ENCODE peak calls at places on chromosomes 1 and 21, in five cellular contexts. One of them, this sample, is unnamed. For H3K4me1, the result is how much of the 10 kb centered on the place peaks cover.

GRCh38 chr1:20400341-20401177 is 85.5 kb downstream of the CAMK2N1 start:
- DNase-seq in heart left ventricle: no peak
- DNase-seq in cardiac muscle cell: no peak
- DNase-seq in fibroblast of lung: peak
- DNase-seq in left ventricle myocardium inferior: no peak
- DNase-seq in this sample: no peak

GRCh38 chr1:224852901-224853568 is 76.4 kb upstream of the DNAH14 start:
- DNase-seq in cardiac muscle cell: peak
- DNase-seq in left ventricle myocardium inferior: no peak
- DNase-seq in fibroblast of lung: peak
- DNase-seq in heart left ventricle: no peak
- DNase-seq in this sample: no peak

GRCh38 chr1:15835205-15835740 is 12.2 kb upstream of the SPEN start:
- DNase-seq in fibroblast of lung: no peak
- DNase-seq in heart left ventricle: no peak
- DNase-seq in cardiac muscle cell: no peak
- DNase-seq in left ventricle myocardium inferior: no peak
- DNase-seq in this sample: no peak

GRCh38 chr1:63112155-63112914 is 210.0 kb upstream of the FOXD3 start:
- DNase-seq in fibroblast of lung: peak
- DNase-seq in heart left ventricle: no peak
- DNase-seq in cardiac muscle cell: no peak
- DNase-seq in left ventricle myocardium inferior: no peak
- DNase-seq in this sample: no peak

GRCh38 chr1:180912801-180913616 is at the start of gene KIAA1614:
- DNase-seq in heart left ventricle: peak
- DNase-seq in left ventricle myocardium inferior: peak
- DNase-seq in cardiac muscle cell: peak
- DNase-seq in fibroblast of lung: peak
- DNase-seq in this sample: peak

GRCh38 chr1:16405441-16405840 is 31.8 kb downstream of the SPATA21 start:
- DNase-seq in fibroblast of lung: no peak
- DNase-seq in cardiac muscle cell: no peak
- DNase-seq in heart left ventricle: no peak
- DNase-seq in left ventricle myocardium inferior: no peak
- DNase-seq in this sample: no peak

GRCh38 chr1:94609619-94610018 is 68.1 kb upstream of the F3 start:
- DNase-seq in cardiac muscle cell: no peak
- DNase-seq in heart left ventricle: no peak
- DNase-seq in left ventricle myocardium inferior: no peak
- DNase-seq in fibroblast of lung: no peak
- DNase-seq in this sample: no peak

GRCh38 chr1:24850353-24850905 is 79.6 kb downstream of the RUNX3 start:
- DNase-seq in heart left ventricle: no peak
- DNase-seq in cardiac muscle cell: no peak
- DNase-seq in left ventricle myocardium inferior: no peak
- DNase-seq in fibroblast of lung: peak
- DNase-seq in this sample: no peak

GRCh38 chr1:92210701-92211100 is 7.0 kb upstream of the C1orf146 start:
- DNase-seq in heart left ventricle: no peak
- DNase-seq in cardiac muscle cell: no peak
- DNase-seq in left ventricle myocardium inferior: no peak
- DNase-seq in fibroblast of lung: peak
- DNase-seq in this sample: no peak

GRCh38 chr1:243233908-243234307 is 21.2 kb downstream of the CEP170 start:
- DNase-seq in cardiac muscle cell: no peak
- DNase-seq in fibroblast of lung: peak
- DNase-seq in heart left ventricle: no peak
- DNase-seq in left ventricle myocardium inferior: no peak
- DNase-seq in this sample: no peak

GRCh38 chr1:46288485-46289133 is 14.8 kb downstream of the LRRC41 start:
- DNase-seq in cardiac muscle cell: no peak
- DNase-seq in left ventricle myocardium inferior: no peak
- DNase-seq in fibroblast of lung: peak
- DNase-seq in heart left ventricle: no peak
- DNase-seq in this sample: no peak

GRCh38 chr1:211577277-211577825 is 1.6 kb downstream of the SLC30A1 start:
- DNase-seq in fibroblast of lung: no peak
- DNase-seq in cardiac muscle cell: no peak
- DNase-seq in left ventricle myocardium inferior: no peak
- DNase-seq in heart left ventricle: no peak
- DNase-seq in this sample: no peak

GRCh38 chr1:177281901-177282300 is 111.1 kb downstream of the BRINP2 start:
- DNase-seq in heart left ventricle: no peak
- DNase-seq in cardiac muscle cell: no peak
- DNase-seq in left ventricle myocardium inferior: no peak
- DNase-seq in fibroblast of lung: no peak
- DNase-seq in this sample: no peak

GRCh38 chr1:200938955-200939354 is 44.3 kb downstream of the INAVA start:
- DNase-seq in heart left ventricle: no peak
- DNase-seq in fibroblast of lung: no peak
- DNase-seq in left ventricle myocardium inferior: no peak
- DNase-seq in cardiac muscle cell: no peak
- DNase-seq in this sample: no peak

GRCh38 chr1:184285401-184286087 is 101.3 kb upstream of the C1orf21 start:
- DNase-seq in heart left ventricle: no peak
- DNase-seq in left ventricle myocardium inferior: no peak
- DNase-seq in fibroblast of lung: no peak
- DNase-seq in cardiac muscle cell: no peak
- DNase-seq in this sample: no peak

GRCh38 chr1:3290438-3290837 is 164.0 kb upstream of the ARHGEF16 start:
- DNase-seq in left ventricle myocardium inferior: no peak
- DNase-seq in fibroblast of lung: no peak
- DNase-seq in cardiac muscle cell: no peak
- DNase-seq in heart left ventricle: no peak
- DNase-seq in this sample: no peak

GRCh38 chr21:42777757-42778344 is 101.5 kb downstream of the WDR4 start:
- DNase-seq in left ventricle myocardium inferior: no peak
- DNase-seq in heart left ventricle: no peak
- DNase-seq in fibroblast of lung: no peak
- DNase-seq in cardiac muscle cell: no peak
- DNase-seq in this sample: no peak

GRCh38 chr1:115781830-115782229 is 13.3 kb upstream of the CASQ2 start:
- DNase-seq in left ventricle myocardium inferior: no peak
- DNase-seq in heart left ventricle: no peak
- DNase-seq in cardiac muscle cell: no peak
- DNase-seq in fibroblast of lung: no peak
- DNase-seq in this sample: no peak

GRCh38 chr1:115782571-115783281 is 14.2 kb upstream of the CASQ2 start:
- DNase-seq in left ventricle myocardium inferior: no peak
- DNase-seq in cardiac muscle cell: no peak
- DNase-seq in fibroblast of lung: peak
- DNase-seq in heart left ventricle: no peak
- DNase-seq in this sample: no peak

GRCh38 chr1:115783311-115783710 is 14.8 kb upstream of the CASQ2 start:
- DNase-seq in fibroblast of lung: peak
- DNase-seq in left ventricle myocardium inferior: no peak
- DNase-seq in heart left ventricle: no peak
- DNase-seq in cardiac muscle cell: no peak
- DNase-seq in this sample: no peak

GRCh38 chr1:115781343-115781742 is 12.8 kb upstream of the CASQ2 start:
- DNase-seq in fibroblast of lung: peak
- DNase-seq in cardiac muscle cell: no peak
- DNase-seq in heart left ventricle: no peak
- DNase-seq in left ventricle myocardium inferior: no peak
- DNase-seq in this sample: no peak
- H3K27ac ChIP-seq in fibroblast of lung: no peak
- H3K27ac ChIP-seq in cardiac muscle cell: no peak
- H3K27ac ChIP-seq in heart left ventricle: no peak
- H3K27ac ChIP-seq in left ventricle myocardium inferior: no peak
- H3K27ac ChIP-seq in this sample: peak

DNA sequence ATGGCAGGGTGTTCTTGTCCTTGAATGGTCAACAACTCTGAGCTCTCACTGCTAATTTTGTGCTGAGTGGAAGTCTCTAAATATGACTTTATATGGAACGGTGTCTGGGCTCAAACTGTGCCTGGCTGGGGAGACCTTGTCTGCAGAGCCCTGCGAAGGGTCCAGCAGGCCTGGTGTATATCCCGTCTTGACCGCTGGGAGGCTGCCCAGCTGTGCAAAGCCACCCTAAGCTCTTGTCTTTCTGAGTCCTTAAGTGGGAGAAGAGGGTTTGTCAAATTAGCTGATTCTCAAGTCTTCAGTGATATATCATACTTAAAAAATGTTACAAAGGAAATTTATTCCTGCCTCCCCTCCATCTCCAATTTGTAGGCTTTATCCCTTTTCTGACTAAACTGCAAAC is 198.7 kb downstream of the KCNJ6 start:
- DNase-seq in left ventricle myocardium inferior: no peak
- DNase-seq in cardiac muscle cell: no peak
- DNase-seq in heart left ventricle: no peak
- DNase-seq in fibroblast of lung: no peak
- DNase-seq in this sample: no peak
- TF ChIP-seq CTCF in left ventricle myocardium inferior: no peak
- TF ChIP-seq CTCF in cardiac muscle cell: no peak
- TF ChIP-seq CTCF in heart left ventricle: no peak
- TF ChIP-seq CTCF in fibroblast of lung: no peak
- TF ChIP-seq CTCF in this sample: no peak

DNA sequence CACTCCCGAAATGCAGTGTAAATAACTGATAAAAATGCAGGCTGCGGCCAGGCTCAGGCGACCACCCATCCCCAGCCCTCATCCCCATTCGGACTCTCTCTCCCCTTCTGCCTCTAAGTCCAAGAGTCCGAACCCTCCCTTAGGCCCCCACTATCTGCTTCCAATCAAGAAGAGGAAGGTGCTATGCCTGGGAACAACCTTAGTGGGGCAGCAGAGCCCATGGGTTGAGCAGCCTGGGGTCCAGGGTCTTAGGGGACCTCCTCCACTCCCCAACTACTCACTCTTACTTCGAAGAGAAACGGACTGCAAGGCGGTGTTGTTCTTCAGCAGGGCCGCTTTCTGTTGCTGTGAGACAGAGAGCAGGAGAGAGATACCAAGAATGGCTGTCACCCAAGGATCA is 12.2 kb downstream of the ARHGEF2 start:
- DNase-seq in fibroblast of lung: no peak
- DNase-seq in cardiac muscle cell: no peak
- DNase-seq in heart left ventricle: no peak
- DNase-seq in left ventricle myocardium inferior: no peak
- DNase-seq in this sample: no peak
- H3K4me1 ChIP-seq in fibroblast of lung: half or more
- H3K4me1 ChIP-seq in cardiac muscle cell: under half
- H3K4me1 ChIP-seq in heart left ventricle: half or more
- H3K4me1 ChIP-seq in left ventricle myocardium inferior: half or more
- H3K4me1 ChIP-seq in this sample: half or more

GRCh38 chr1:29052100-29052499 is 71.6 kb downstream of the TMEM200B start:
- DNase-seq in heart left ventricle: no peak
- DNase-seq in cardiac muscle cell: no peak
- DNase-seq in fibroblast of lung: no peak
- DNase-seq in left ventricle myocardium inferior: no peak
- DNase-seq in this sample: no peak
- H3K27ac ChIP-seq in heart left ventricle: no peak
- H3K27ac ChIP-seq in cardiac muscle cell: no peak
- H3K27ac ChIP-seq in fibroblast of lung: no peak
- H3K27ac ChIP-seq in left ventricle myocardium inferior: no peak
- H3K27ac ChIP-seq in this sample: no peak

DNA sequence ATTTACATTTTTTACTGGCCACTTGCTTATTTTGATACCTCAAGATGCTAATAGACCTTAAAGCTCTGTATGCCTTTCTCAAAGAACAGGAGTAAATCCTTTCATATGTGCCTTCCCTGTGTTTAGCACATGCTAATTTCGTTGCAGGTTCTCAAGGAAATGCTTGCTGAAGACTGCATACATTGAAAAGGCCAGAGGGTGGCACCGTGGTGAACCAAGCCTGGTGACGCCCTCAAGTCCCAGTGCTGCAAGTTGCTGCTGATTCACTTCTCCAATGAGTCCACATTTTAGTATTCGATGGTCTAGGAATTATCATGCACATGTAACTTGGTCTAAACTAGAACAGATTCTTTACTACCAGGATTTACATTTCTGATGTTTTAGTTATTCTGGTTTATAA is 94.1 kb downstream of the CLDN17 start:
- DNase-seq in cardiac muscle cell: peak
- DNase-seq in fibroblast of lung: peak
- DNase-seq in heart left ventricle: no peak
- DNase-seq in left ventricle myocardium inferior: no peak
- DNase-seq in this sample: no peak
- TF ChIP-seq CTCF in cardiac muscle cell: peak
- TF ChIP-seq CTCF in fibroblast of lung: no peak
- TF ChIP-seq CTCF in heart left ventricle: peak
- TF ChIP-seq CTCF in left ventricle myocardium inferior: peak
- TF ChIP-seq CTCF in this sample: no peak